ENCODE peak calls at places on chromosomes 7 and 10, in eight cellular contexts. B is small intestine; W is right cardiac atrium; I is vagina; O is CD8-positive, alpha-beta memory T cell; N is pancreas; P is K562; V is tibial artery. U is an unnamed sample.

GRCh38 chr10:91856637-91857036 is 52.6 kb downstream of the FGFBP3 start:
- DNase-seq in B (peak), W (no peak), I (no peak), O (no peak), N (no peak), P (peak), V (no peak), U (no peak)

GRCh38 chr10:93294004-93294403 is 188.1 kb downstream of the MYOF start:
- DNase-seq in B (no peak), W (no peak), I (no peak), O (no peak), N (no peak), P (no peak), V (no peak), U (no peak)

GRCh38 chr7:134945711-134946110 is 40.6 kb upstream of the AGBL3 start:
- DNase-seq in B (peak), W (no peak), I (no peak), O (no peak), N (no peak), P (no peak), V (no peak), U (no peak)

GRCh38 chr7:149854611-149855367 is 16.6 kb downstream of the ZNF862 start:
- DNase-seq in B (peak), W (peak), I (no peak), O (no peak), N (peak), P (peak), V (no peak), U (no peak)

GRCh38 chr10:30007406-30007805 is 52.0 kb downstream of the JCAD start:
- DNase-seq in B (no peak), W (no peak), I (no peak), O (no peak), N (no peak), P (no peak), V (no peak), U (no peak)

GRCh38 chr10:72334196-72334831 is 20.4 kb downstream of the DNAJB12 start:
- DNase-seq in B (no peak), W (no peak), I (no peak), O (no peak), N (peak), P (peak), V (no peak), U (peak)

GRCh38 chr7:27156508-27156898 is at the start of gene HOXA7:
- DNase-seq in B (no peak), W (no peak), I (no peak), O (no peak), N (peak), P (no peak), V (peak), U (peak)

GRCh38 chr7:1919539-1920265 is 249.6 kb downstream of the ELFN1 start:
- DNase-seq in B (peak), W (peak), I (no peak), O (no peak), N (peak), P (no peak), V (no peak), U (peak)

GRCh38 chr10:117365612-117366011 is 9.6 kb downstream of the PDZD8 start:
- DNase-seq in B (peak), W (no peak), I (no peak), O (no peak), N (no peak), P (no peak), V (no peak), U (no peak)

GRCh38 chr7:92251181-92251580 is 5.4 kb downstream of the ANKIB1 start:
- DNase-seq in B (no peak), W (no peak), I (no peak), O (no peak), N (no peak), P (no peak), V (no peak), U (no peak)

GRCh38 chr7:81676813-81677212 is 93.0 kb downstream of the HGF start:
- DNase-seq in B (no peak), W (no peak), I (no peak), O (no peak), N (no peak), P (no peak), V (no peak), U (no peak)

GRCh38 chr10:125629758-125630376 is 53.1 kb downstream of the TEX36 start:
- DNase-seq in B (peak), W (no peak), I (no peak), O (no peak), N (no peak), P (peak), V (no peak), U (no peak)

GRCh38 chr10:124741922-124742417 is 2.2 kb downstream of the FAM53B start:
- DNase-seq in B (peak), W (no peak), I (no peak), O (no peak), N (no peak), P (peak), V (no peak), U (peak)

GRCh38 chr10:77532068-77532467 is 105.5 kb downstream of the KCNMA1 start:
- DNase-seq in B (no peak), W (no peak), I (no peak), O (no peak), N (no peak), P (no peak), V (peak), U (no peak)

GRCh38 chr10:49299816-49300139 is 808 bp downstream of the C10orf71 start:
- DNase-seq in B (no peak), W (no peak), I (no peak), O (no peak), N (no peak), P (peak), V (no peak), U (no peak)
- H3K27ac ChIP-seq in B (no peak), W (peak), I (no peak), O (peak), N (peak), P (peak), V (no peak), U (no peak)

DNA sequence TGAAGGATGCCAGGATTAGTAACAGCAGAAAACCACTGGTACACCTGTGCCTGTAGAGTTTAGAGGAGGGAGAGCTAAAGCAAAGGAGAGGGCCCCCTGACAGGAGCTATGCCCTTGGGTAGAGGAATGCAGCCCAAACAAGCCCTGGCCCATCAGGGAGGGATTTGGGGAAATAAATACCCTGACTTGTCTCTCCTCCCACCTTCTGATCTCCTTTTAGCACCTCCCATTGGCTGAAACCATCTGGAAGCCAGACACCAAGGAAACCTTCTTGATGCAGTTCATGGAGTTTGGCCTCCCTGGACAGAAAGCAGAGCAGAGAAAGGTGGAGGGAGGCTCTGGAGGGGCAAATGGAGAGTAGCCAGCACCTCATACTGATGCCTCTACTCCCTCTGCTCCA is 45.3 kb downstream of the ADRA2A start:
- DNase-seq in B (no peak), W (no peak), I (peak), O (no peak), N (no peak), P (no peak), V (peak), U (no peak)
- H3K27ac ChIP-seq in B (no peak), W (no peak), I (no peak), O (no peak), N (no peak), P (no peak), V (no peak), U (no peak)

DNA sequence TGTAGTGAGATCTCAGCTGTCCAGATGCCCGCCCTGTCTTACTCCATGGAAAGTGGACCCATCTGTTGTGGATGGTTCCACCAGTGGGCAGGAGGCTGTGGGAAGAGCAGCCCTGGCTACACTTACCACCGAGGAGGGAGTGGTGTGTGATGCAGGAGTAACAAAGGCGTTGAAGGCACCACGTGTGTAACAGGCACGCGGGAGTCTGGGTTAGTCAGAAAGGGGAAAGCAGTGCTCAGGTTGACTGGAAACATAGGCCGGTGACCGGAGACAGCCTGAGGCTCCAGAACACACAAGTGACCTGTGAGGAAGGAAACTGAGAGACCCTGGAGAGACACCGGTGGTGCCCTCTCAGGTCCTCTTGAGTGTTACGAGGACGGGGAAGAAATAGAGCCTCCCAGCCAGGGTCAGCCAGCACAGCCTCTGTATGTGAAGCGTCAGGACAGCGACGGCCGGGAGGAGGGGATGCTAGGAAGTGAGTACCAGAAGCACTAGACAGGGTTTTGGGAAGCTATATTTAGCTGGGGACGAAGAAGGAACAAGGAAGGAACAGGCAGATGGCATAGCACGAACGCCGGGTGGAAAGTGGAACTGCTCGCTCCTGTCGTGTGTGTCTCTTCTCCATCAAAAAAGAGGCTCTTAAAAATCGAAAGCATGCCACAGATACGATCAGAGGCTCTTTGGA is 51.7 kb downstream of the DAGLB start:
- DNase-seq in B (no peak), W (peak), I (no peak), O (no peak), N (no peak), P (no peak), V (peak), U (peak)
- H3K27ac ChIP-seq in B (no peak), W (peak), I (peak), O (no peak), N (no peak), P (no peak), V (no peak), U (peak)

GRCh38 chr7:30463400-30464145 is 15.0 kb downstream of the NOD1 start:
- DNase-seq in B (no peak), W (no peak), I (no peak), O (no peak), N (no peak), P (no peak), V (no peak), U (no peak)
- H3K27ac ChIP-seq in B (no peak), W (no peak), I (no peak), O (no peak), N (no peak), P (no peak), V (no peak), U (peak)

GRCh38 chr7:115191506-115191905 is 269.6 kb downstream of the MDFIC start:
- DNase-seq in B (no peak), W (no peak), I (no peak), O (no peak), N (no peak), P (no peak), V (no peak), U (no peak)
- H3K27ac ChIP-seq in B (no peak), W (no peak), I (no peak), O (no peak), N (no peak), P (no peak), V (no peak), U (no peak)

GRCh38 chr10:3976171-3976570 is 191.2 kb upstream of the KLF6 start:
- DNase-seq in B (no peak), W (no peak), I (no peak), O (no peak), N (no peak), P (no peak), V (no peak), U (no peak)
- H3K27ac ChIP-seq in B (no peak), W (no peak), I (no peak), O (no peak), N (no peak), P (no peak), V (no peak), U (no peak)

GRCh38 chr10:3425261-3425660 is 252.7 kb upstream of the PITRM1 start:
- DNase-seq in B (no peak), W (no peak), I (no peak), O (no peak), N (no peak), P (no peak), V (no peak), U (no peak)
- H3K27ac ChIP-seq in B (no peak), W (no peak), I (no peak), O (no peak), N (no peak), P (no peak), V (no peak), U (no peak)

U was measured in spleen.